ENCODE peak calls at places on chromosomes 1 and 21, in ten cellular contexts. C is NB4, Y is dorsolateral prefrontal cortex, R is MCF 10A, J is heart left ventricle, O is ascending aorta, V is neural progenitor cell, U is HFFc6, Q is coronary artery, G is WTC11. P is an unnamed sample.

GRCh38 chr1:9416918-9417500 is 122.3 kb upstream of the SLC25A33 start:
- DNase-seq in C (no peak), Y (no peak), R (no peak), J (no peak), O (no peak), V (no peak), U (no peak), Q (no peak), G (no peak), P (no peak)

GRCh38 chr1:151728151-151728711 is 6.9 kb downstream of the RIIAD1 start:
- DNase-seq in C (no peak), Y (peak), R (no peak), J (peak), O (no peak), V (peak), U (peak), Q (no peak), G (no peak), P (no peak)

GRCh38 chr1:159122005-159122621 is 45.5 kb upstream of the AIM2 start:
- DNase-seq in C (no peak), Y (no peak), R (peak), J (no peak), O (no peak), V (no peak), U (peak), Q (no peak), G (no peak), P (peak)

GRCh38 chr1:47443530-47444316 is 5.9 kb downstream of the FOXD2 start:
- DNase-seq in C (no peak), Y (no peak), R (no peak), J (no peak), O (no peak), V (peak), U (no peak), Q (no peak), G (peak), P (no peak)

GRCh38 chr1:950881-951280 is 8.2 kb downstream of the NOC2L start:
- DNase-seq in C (no peak), Y (no peak), R (no peak), J (no peak), O (no peak), V (no peak), U (no peak), Q (no peak), G (no peak), P (no peak)

GRCh38 chr1:236458991-236459390 is 64.8 kb upstream of the LGALS8 start:
- DNase-seq in C (no peak), Y (no peak), R (no peak), J (no peak), O (no peak), V (no peak), U (no peak), Q (no peak), G (no peak), P (no peak)

GRCh38 chr1:114756949-114757454 is 782 bp downstream of the CSDE1 start:
- DNase-seq in C (peak), Y (no peak), R (peak), J (peak), O (no peak), V (peak), U (no peak), Q (no peak), G (peak), P (peak)

GRCh38 chr1:54487571-54488050 is 60.4 kb upstream of the ACOT11 start:
- DNase-seq in C (no peak), Y (peak), R (no peak), J (peak), O (no peak), V (peak), U (no peak), Q (no peak), G (peak), P (no peak)

GRCh38 chr21:35046223-35046690 is 2.8 kb downstream of the RUNX1 start:
- DNase-seq in C (peak), Y (no peak), R (no peak), J (no peak), O (no peak), V (no peak), U (no peak), Q (no peak), G (no peak), P (no peak)

GRCh38 chr1:216807696-216808095 is 84.5 kb upstream of the ESRRG start:
- DNase-seq in C (no peak), Y (no peak), R (no peak), J (no peak), O (no peak), V (no peak), U (no peak), Q (no peak), G (no peak), P (no peak)

GRCh38 chr1:53552981-53553733 is 94.0 kb downstream of the DMRTB1 start:
- DNase-seq in C (no peak), Y (peak), R (no peak), J (no peak), O (no peak), V (no peak), U (no peak), Q (no peak), G (peak), P (no peak)

GRCh38 chr1:23114424-23115079 is 54.1 kb downstream of the LUZP1 start:
- DNase-seq in C (no peak), Y (no peak), R (no peak), J (no peak), O (no peak), V (no peak), U (no peak), Q (no peak), G (no peak), P (no peak)

GRCh38 chr21:36504067-36505058 is 24.4 kb upstream of the CLDN14 start:
- DNase-seq in C (peak), Y (no peak), R (peak), J (no peak), O (no peak), V (peak), U (peak), Q (no peak), G (peak), P (peak)

GRCh38 chr21:32064511-32064910 is 191.7 kb downstream of the HUNK start:
- DNase-seq in C (peak), Y (no peak), R (no peak), J (no peak), O (no peak), V (no peak), U (no peak), Q (no peak), G (no peak), P (no peak)

GRCh38 chr1:207848234-207848633 is 62.7 kb downstream of the CD34 start:
- DNase-seq in C (peak), Y (no peak), R (peak), J (peak), O (peak), V (no peak), U (peak), Q (peak), G (no peak), P (peak)

GRCh38 chr1:209505044-209505443 is 78.5 kb upstream of the CAMK1G start:
- DNase-seq in C (no peak), Y (no peak), R (no peak), J (no peak), O (no peak), V (no peak), U (peak), Q (no peak), G (no peak), P (peak)

GRCh38 chr1:168643152-168643551 is 66.7 kb downstream of the XCL1 start:
- DNase-seq in C (no peak), Y (no peak), R (no peak), J (no peak), O (no peak), V (no peak), U (peak), Q (no peak), G (no peak), P (no peak)
- TF ChIP-seq CTCF in C (no peak), Y (no peak), R (no peak), J (no peak), O (no peak), V (no peak), U (no peak), Q (no peak), G (no peak), P (no peak)

GRCh38 chr1:39205102-39205780 is 746 bp downstream of the MACF1 start:
- DNase-seq in C (peak), Y (no peak), R (peak), J (peak), O (no peak), V (no peak), U (peak), Q (no peak), G (no peak), P (peak)

GRCh38 chr1:39205781-39206464 is 1.4 kb downstream of the MACF1 start:
- DNase-seq in C (no peak), Y (no peak), R (no peak), J (no peak), O (no peak), V (no peak), U (no peak), Q (no peak), G (no peak), P (no peak)

GRCh38 chr1:39199593-39199992 is 4.9 kb upstream of the MACF1 start:
- DNase-seq in C (no peak), Y (no peak), R (no peak), J (no peak), O (no peak), V (no peak), U (no peak), Q (no peak), G (no peak), P (no peak)

DNA sequence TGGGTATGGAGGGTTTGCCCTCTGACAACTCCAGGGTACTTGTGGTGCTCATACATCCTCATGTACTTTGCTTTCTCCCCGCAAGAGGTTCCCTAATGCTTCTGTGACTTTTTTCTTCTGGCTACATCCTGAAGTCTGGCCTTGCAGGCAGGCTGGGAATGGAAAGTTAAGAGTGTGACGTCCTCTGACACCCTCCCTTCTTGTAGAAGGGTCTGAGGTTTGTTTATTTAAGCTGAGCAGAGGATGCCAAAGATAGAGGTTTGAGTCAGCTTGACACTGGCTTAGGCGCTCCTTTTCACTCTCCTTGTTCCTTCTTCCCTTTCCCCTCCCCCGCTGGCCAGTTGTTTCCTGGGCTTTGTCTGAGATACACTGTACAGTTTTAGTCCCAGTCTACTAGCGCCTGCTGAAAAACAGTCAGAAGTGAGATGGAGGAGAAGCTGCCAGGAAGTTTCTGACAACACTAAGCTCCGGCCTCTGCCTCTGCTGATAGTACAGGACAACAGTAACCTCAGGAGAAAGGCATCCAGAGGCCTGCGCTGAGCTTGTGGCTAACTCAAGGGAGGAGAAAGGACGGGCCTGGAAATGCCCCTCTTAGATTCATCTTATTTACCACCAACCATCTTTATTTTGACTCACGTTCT is at the start of gene MACF1:
- DNase-seq in C (peak), Y (peak), R (peak), J (peak), O (peak), V (peak), U (peak), Q (peak), G (no peak), P (peak)
- TF ChIP-seq CTCF in C (no peak), Y (peak), R (peak), J (peak), O (peak), V (no peak), U (peak), Q (no peak), G (no peak), P (no peak)

DNA sequence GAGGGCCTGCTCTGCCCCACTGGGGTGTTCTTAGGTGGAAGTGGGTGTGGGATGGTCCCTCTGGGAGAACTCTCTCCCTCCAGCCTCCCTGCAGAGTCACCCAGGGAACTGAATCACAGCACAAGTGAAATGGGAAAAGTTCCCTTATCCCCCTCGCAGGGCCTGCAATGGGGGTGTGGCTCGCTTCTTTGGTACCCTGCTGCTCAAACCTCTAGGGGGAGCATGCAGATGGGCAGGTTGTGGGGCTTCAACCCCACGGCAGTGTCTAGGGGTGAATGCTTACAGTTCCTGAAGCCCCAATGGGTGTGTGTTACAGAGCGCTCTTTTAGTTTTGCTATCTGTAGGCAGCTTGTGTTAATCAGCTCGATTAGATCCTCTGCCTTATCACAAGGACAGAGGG is 59.0 kb upstream of the TINAGL1 start:
- DNase-seq in C (no peak), Y (no peak), R (no peak), J (no peak), O (no peak), V (no peak), U (no peak), Q (no peak), G (peak), P (no peak)
- TF ChIP-seq CTCF in C (no peak), Y (no peak), R (no peak), J (no peak), O (no peak), V (peak), U (peak), Q (no peak), G (no peak), P (no peak)

DNA sequence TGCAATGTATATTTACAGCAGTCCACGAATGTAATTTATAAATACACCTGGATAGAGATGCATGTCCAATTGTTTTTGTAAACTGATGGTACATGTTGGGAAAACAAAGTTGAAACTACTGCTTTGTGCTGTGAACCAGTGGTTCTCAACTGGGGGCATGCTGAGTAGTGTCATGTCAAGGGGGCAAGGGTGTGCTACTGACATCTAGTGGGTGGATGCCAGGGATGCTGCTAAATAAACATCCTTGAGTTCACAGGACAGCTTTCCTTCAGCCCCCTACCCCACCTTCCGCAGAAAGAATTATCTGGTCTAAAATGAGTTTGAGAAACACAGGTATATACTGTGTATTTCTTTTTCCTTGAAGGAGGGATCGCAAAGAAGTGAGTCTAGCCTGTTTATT is 95.9 kb downstream of the RASAL2 start:
- DNase-seq in C (peak), Y (peak), R (peak), J (peak), O (no peak), V (peak), U (no peak), Q (no peak), G (peak), P (peak)
- TF ChIP-seq CTCF in C (peak), Y (peak), R (peak), J (peak), O (no peak), V (peak), U (peak), Q (no peak), G (peak), P (peak)

DNA sequence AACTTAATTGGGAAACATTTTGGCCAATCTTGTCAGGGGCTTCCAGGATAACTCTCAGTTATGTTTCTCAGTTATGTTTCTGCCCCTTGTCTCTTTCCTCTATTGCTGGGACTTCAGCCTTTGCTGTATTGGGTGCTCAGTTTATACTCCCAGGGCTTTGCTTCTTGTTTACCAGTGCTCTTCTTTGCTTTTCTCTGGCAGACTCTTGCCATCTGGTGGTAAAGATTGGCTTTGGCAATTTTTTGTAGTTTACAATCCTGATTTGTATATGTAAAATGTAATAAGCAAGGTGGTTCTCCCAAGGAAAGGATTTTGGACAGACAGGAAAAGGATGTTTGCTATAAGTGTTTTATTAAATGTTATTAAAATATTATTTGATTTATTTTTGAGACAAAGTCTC is 37.9 kb downstream of the FABP3 start:
- DNase-seq in C (peak), Y (no peak), R (peak), J (no peak), O (no peak), V (peak), U (peak), Q (no peak), G (no peak), P (peak)
- TF ChIP-seq CTCF in C (peak), Y (peak), R (peak), J (peak), O (no peak), V (peak), U (peak), Q (no peak), G (no peak), P (peak)

DNA sequence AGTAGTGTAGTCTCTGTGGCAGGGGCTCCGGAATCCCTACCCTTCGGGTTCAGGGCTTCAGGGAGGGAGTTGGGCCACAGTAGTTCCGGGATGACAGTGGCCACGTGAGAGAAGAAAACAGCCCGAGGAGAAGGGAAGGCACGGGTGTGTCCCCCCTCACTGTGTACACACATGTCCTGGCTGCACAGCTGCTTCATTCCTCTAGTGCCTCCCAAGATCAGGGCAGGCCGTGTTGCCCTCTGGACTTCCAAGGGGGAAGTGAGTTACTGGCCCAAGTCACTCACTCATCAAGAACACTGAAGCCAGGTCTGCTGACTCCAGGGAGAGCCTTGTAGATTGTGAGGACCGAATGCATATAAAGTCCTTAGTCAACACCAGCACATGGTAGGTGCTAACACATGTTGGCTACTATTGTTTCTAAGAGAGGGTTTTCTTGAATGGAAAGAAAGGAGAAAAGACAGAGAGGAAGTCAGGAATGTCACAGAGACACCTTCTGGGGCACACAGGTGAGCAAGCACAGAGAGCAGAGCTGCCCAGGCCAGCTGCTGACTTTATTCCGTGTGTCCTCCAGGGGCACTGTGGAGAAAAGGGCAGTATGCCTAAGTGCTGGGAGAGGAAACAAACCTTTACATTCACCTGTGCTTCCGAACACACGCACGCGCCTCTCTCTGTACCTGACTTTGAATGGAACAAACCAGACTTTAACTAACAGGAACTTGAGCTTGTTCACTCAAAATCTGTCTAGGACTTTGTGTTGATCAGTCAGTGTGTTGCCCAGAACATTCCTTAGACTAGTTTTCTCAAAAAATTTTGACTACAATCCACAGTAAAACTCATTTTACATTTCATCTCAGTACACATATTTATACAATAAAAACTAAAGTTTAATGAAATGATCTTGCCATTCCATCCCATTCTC is 40.0 kb downstream of the LHX4 start:
- DNase-seq in C (no peak), Y (no peak), R (peak), J (peak), O (no peak), V (peak), U (no peak), Q (peak), G (peak), P (no peak)
- TF ChIP-seq CTCF in C (peak), Y (no peak), R (peak), J (no peak), O (no peak), V (peak), U (peak), Q (no peak), G (no peak), P (no peak)

GRCh38 chr1:164891615-164892014 is 332.6 kb downstream of the PBX1 start:
- DNase-seq in C (no peak), Y (no peak), R (peak), J (no peak), O (no peak), V (no peak), U (no peak), Q (no peak), G (no peak), P (no peak)
- TF ChIP-seq CTCF in C (no peak), Y (no peak), R (peak), J (no peak), O (no peak), V (no peak), U (no peak), Q (no peak), G (no peak), P (no peak)

GRCh38 chr1:164440222-164440621 is 118.8 kb upstream of the PBX1 start:
- DNase-seq in C (peak), Y (no peak), R (peak), J (peak), O (no peak), V (peak), U (peak), Q (no peak), G (peak), P (no peak)
- TF ChIP-seq CTCF in C (peak), Y (peak), R (no peak), J (peak), O (peak), V (peak), U (peak), Q (no peak), G (no peak), P (no peak)

GRCh38 chr1:192808588-192809285 is at the start of gene RGS2:
- DNase-seq in C (peak), Y (peak), R (peak), J (peak), O (peak), V (peak), U (peak), Q (peak), G (peak), P (peak)
- TF ChIP-seq CTCF in C (peak), Y (peak), R (no peak), J (no peak), O (no peak), V (peak), U (peak), Q (no peak), G (no peak), P (no peak)

P was measured in RWPE1.